ENCODE peak calls at places on chromosomes 16 and 17, in four cellular contexts. One of them, this sample, is unnamed.

GRCh38 chr17:76791053-76791980 is 53.4 kb downstream of the MFSD11 start:
- DNase-seq in caudate nucleus: no peak
- DNase-seq in NCI-H2107: no peak
- DNase-seq in SW 1271: no peak
- DNase-seq in this sample: no peak

GRCh38 chr17:82246365-82247174 is 17.7 kb downstream of the SLC16A3 start:
- DNase-seq in NCI-H2107: peak; percentile 82
- DNase-seq in caudate nucleus: no peak
- DNase-seq in SW 1271: no peak
- DNase-seq in this sample: peak; percentile 33

GRCh38 chr17:76716146-76716833 is 5.5 kb upstream of the MXRA7 start:
- DNase-seq in SW 1271: no peak
- DNase-seq in caudate nucleus: no peak
- DNase-seq in NCI-H2107: no peak
- DNase-seq in this sample: no peak

GRCh38 chr16:27503662-27504061 is 46.1 kb downstream of the GTF3C1 start:
- DNase-seq in caudate nucleus: no peak
- DNase-seq in NCI-H2107: no peak
- DNase-seq in SW 1271: no peak
- DNase-seq in this sample: no peak

GRCh38 chr17:50547736-50548083 is 736 bp downstream of the SPATA20 start:
- DNase-seq in caudate nucleus: no peak
- DNase-seq in SW 1271: no peak
- DNase-seq in NCI-H2107: no peak
- DNase-seq in this sample: no peak

GRCh38 chr16:88642881-88643545 is 4.6 kb downstream of the IL17C start:
- DNase-seq in caudate nucleus: no peak
- DNase-seq in SW 1271: no peak
- DNase-seq in NCI-H2107: no peak
- DNase-seq in this sample: no peak

GRCh38 chr16:28873543-28874201 is 4.6 kb upstream of the ATP2A1 start:
- DNase-seq in SW 1271: no peak
- DNase-seq in NCI-H2107: no peak
- DNase-seq in caudate nucleus: no peak
- DNase-seq in this sample: peak; percentile 18

GRCh38 chr16:88467433-88468051 is 14.5 kb downstream of the ZFPM1 start:
- DNase-seq in NCI-H2107: no peak
- DNase-seq in SW 1271: no peak
- DNase-seq in caudate nucleus: no peak
- DNase-seq in this sample: no peak

GRCh38 chr16:69405326-69405725 is 19.1 kb upstream of the CYB5B start:
- DNase-seq in caudate nucleus: no peak
- DNase-seq in SW 1271: no peak
- DNase-seq in NCI-H2107: no peak
- DNase-seq in this sample: no peak

GRCh38 chr17:49371178-49371834 is 9.3 kb upstream of the ZNF652 start:
- DNase-seq in caudate nucleus: no peak
- DNase-seq in NCI-H2107: peak; percentile 54
- DNase-seq in SW 1271: no peak
- DNase-seq in this sample: no peak

GRCh38 chr16:11168386-11169065 is 87.5 kb downstream of the SOCS1 start:
- DNase-seq in caudate nucleus: no peak
- DNase-seq in NCI-H2107: no peak
- DNase-seq in SW 1271: no peak
- DNase-seq in this sample: no peak

GRCh38 chr16:11393366-11393765 is 48.1 kb downstream of the RMI2 start:
- DNase-seq in NCI-H2107: no peak
- DNase-seq in caudate nucleus: no peak
- DNase-seq in SW 1271: no peak
- DNase-seq in this sample: no peak

GRCh38 chr16:73616186-73616585 is 568.3 kb upstream of the ZFHX3 start:
- DNase-seq in NCI-H2107: peak; percentile 60
- DNase-seq in caudate nucleus: no peak
- DNase-seq in SW 1271: no peak
- DNase-seq in this sample: no peak

GRCh38 chr17:71631483-71631882 is 489.3 kb upstream of the SOX9 start:
- DNase-seq in SW 1271: peak; percentile 57
- DNase-seq in caudate nucleus: no peak
- DNase-seq in NCI-H2107: no peak
- DNase-seq in this sample: no peak

GRCh38 chr17:306116-306515 is 46.5 kb downstream of the RPH3AL start:
- DNase-seq in NCI-H2107: no peak
- DNase-seq in SW 1271: no peak
- DNase-seq in caudate nucleus: no peak
- DNase-seq in this sample: no peak

GRCh38 chr16:67177743-67178699 is 5.7 kb downstream of the MATCAP1 start:
- DNase-seq in NCI-H2107: peak; percentile 89
- DNase-seq in SW 1271: no peak
- DNase-seq in caudate nucleus: peak; percentile 77
- DNase-seq in this sample: peak; percentile 57

GRCh38 chr17:44878627-44879221 is 20.5 kb downstream of the EFTUD2 start:
- DNase-seq in SW 1271: no peak
- DNase-seq in NCI-H2107: no peak
- DNase-seq in caudate nucleus: peak; percentile 25
- DNase-seq in this sample: peak; percentile 9

GRCh38 chr16:3165111-3165822 is 22.7 kb upstream of the OR1F1 start:
- DNase-seq in NCI-H2107: no peak
- DNase-seq in caudate nucleus: no peak
- DNase-seq in SW 1271: no peak
- DNase-seq in this sample: no peak

GRCh38 chr17:60960398-60961065 is 282.9 kb downstream of the BCAS3 start:
- DNase-seq in caudate nucleus: no peak
- DNase-seq in NCI-H2107: no peak
- DNase-seq in SW 1271: no peak
- DNase-seq in this sample: no peak

GRCh38 chr17:59620518-59621259 is 994 bp downstream of the CLTC start:
- DNase-seq in SW 1271: no peak
- DNase-seq in caudate nucleus: peak; percentile 50
- DNase-seq in NCI-H2107: peak; percentile 20
- DNase-seq in this sample: peak; percentile 47

GRCh38 chr17:4631836-4632582 is 9.5 kb downstream of the ALOX15 start:
- DNase-seq in SW 1271: no peak
- DNase-seq in caudate nucleus: no peak
- DNase-seq in NCI-H2107: no peak
- DNase-seq in this sample: no peak

GRCh38 chr16:85227924-85228462 is 115.7 kb upstream of the CIBAR2 start:
- DNase-seq in caudate nucleus: peak; percentile 36
- DNase-seq in NCI-H2107: peak; percentile 54
- DNase-seq in SW 1271: no peak
- DNase-seq in this sample: no peak

GRCh38 chr16:50881331-50881830 is 139.5 kb downstream of the CYLD start:
- DNase-seq in caudate nucleus: no peak
- DNase-seq in SW 1271: no peak
- DNase-seq in NCI-H2107: no peak
- DNase-seq in this sample: no peak

GRCh38 chr17:59651346-59651745 is 31.7 kb downstream of the CLTC start:
- DNase-seq in SW 1271: no peak
- DNase-seq in caudate nucleus: no peak
- DNase-seq in NCI-H2107: no peak
- DNase-seq in this sample: no peak